ENCODE peak calls at places on chromosome 17, in six cellular contexts. T is A549, P is HepG2, A is GM12878, U is endothelial cell of umbilical vein, W is K562. N is an unnamed sample.

GRCh38 chr17:6913608-6914443 is 82.0 kb upstream of the ALOX12 start:
- DNase-seq in T (peak), A (no peak), P (peak), W (peak), U (peak), N (peak)

GRCh38 chr17:34367486-34368270 is 4.6 kb upstream of the CCL1 start:
- DNase-seq in A (no peak), P (no peak), T (no peak), U (no peak), W (no peak), N (no peak)

GRCh38 chr17:74635418-74635817 is 11.9 kb upstream of the CD300E start:
- DNase-seq in A (peak), U (no peak), W (no peak), T (no peak), P (no peak), N (no peak)

GRCh38 chr17:13572581-13572980 is 29.1 kb downstream of the HS3ST3A1 start:
- DNase-seq in A (no peak), U (no peak), P (no peak), T (no peak), W (no peak), N (no peak)

GRCh38 chr17:14741516-14741915 is 440.6 kb downstream of the HS3ST3B1 start:
- DNase-seq in A (no peak), W (no peak), P (no peak), T (peak), U (no peak), N (no peak)

GRCh38 chr17:48484850-48485249 is 46.0 kb downstream of the HOXB1 start:
- DNase-seq in U (no peak), P (no peak), T (peak), W (peak), A (no peak), N (peak)

GRCh38 chr17:65078441-65079160 is 22.1 kb upstream of the GNA13 start:
- DNase-seq in T (no peak), P (no peak), W (no peak), A (no peak), U (peak), N (no peak)

GRCh38 chr17:51259574-51260236 is at the start of gene MBTD1:
- DNase-seq in W (peak), P (peak), U (peak), A (no peak), T (peak), N (peak)

GRCh38 chr17:21418446-21419298 is 42.5 kb downstream of the KCNJ12 start:
- DNase-seq in W (no peak), T (no peak), P (no peak), A (no peak), U (no peak), N (no peak)

GRCh38 chr17:69874220-69874670 is 200.8 kb upstream of the KCNJ16 start:
- DNase-seq in P (no peak), W (peak), T (no peak), U (peak), A (no peak), N (no peak)

GRCh38 chr17:47252766-47253512 is 688 bp upstream of the ITGB3 start:
- DNase-seq in T (no peak), W (no peak), A (no peak), U (no peak), P (no peak), N (no peak)

GRCh38 chr17:51119415-51120356 is 982 bp downstream of the SPAG9 start:
- DNase-seq in U (peak), A (no peak), W (peak), T (peak), P (peak), N (peak)

GRCh38 chr17:27354051-27354490 is 60.2 kb downstream of the WSB1 start:
- DNase-seq in P (no peak), W (no peak), U (no peak), A (no peak), T (no peak), N (no peak)

GRCh38 chr17:63772801-63773271 is 561 bp downstream of the CCDC47 start:
- DNase-seq in A (no peak), P (peak), U (no peak), W (peak), T (peak), N (peak)

GRCh38 chr17:1227917-1228751 is 42.1 kb upstream of the BHLHA9 start:
- DNase-seq in P (no peak), T (no peak), W (no peak), A (peak), U (no peak), N (peak)

GRCh38 chr17:38705523-38705802 is 390 bp downstream of the MLLT6 start:
- DNase-seq in P (no peak), W (no peak), T (no peak), A (no peak), U (no peak), N (no peak)

GRCh38 chr17:50904522-50905459 is 38.6 kb upstream of the TOB1 start:
- DNase-seq in W (no peak), T (no peak), P (peak), U (no peak), A (no peak), N (no peak)

GRCh38 chr17:27733771-27734170 is 66.6 kb downstream of the NOS2 start:
- DNase-seq in T (peak), W (no peak), A (no peak), P (no peak), U (no peak), N (no peak)

GRCh38 chr17:66755101-66755943 is 79.6 kb upstream of the CACNG5 start:
- DNase-seq in T (no peak), U (no peak), P (no peak), W (no peak), A (no peak), N (no peak)

GRCh38 chr17:54876656-54877195 is 23.9 kb upstream of the TOM1L1 start:
- DNase-seq in T (no peak), U (no peak), A (no peak), P (no peak), W (no peak), N (no peak)

GRCh38 chr17:38867179-38867994 is 2.5 kb upstream of the LASP1 start:
- DNase-seq in U (peak), T (peak), W (peak), P (peak), A (peak), N (peak)

GRCh38 chr17:10737168-10737622 is 7.4 kb upstream of the TMEM220 start:
- DNase-seq in P (peak), A (no peak), U (peak), T (peak), W (peak), N (peak)

GRCh38 chr17:76265624-76266243 is 586 bp downstream of the UBALD2 start:
- DNase-seq in W (peak), U (peak), T (peak), P (no peak), A (no peak), N (peak)

GRCh38 chr17:29151567-29151966 is 28.6 kb downstream of the MYO18A start:
- DNase-seq in P (peak), A (no peak), U (no peak), T (peak), W (peak), N (no peak)

GRCh38 chr17:49386373-49386772 is 24.3 kb upstream of the ZNF652 start:
- DNase-seq in P (no peak), U (no peak), T (no peak), A (no peak), W (no peak), N (no peak)

GRCh38 chr17:57584050-57584551 is 161.0 kb downstream of the CCDC182 start:
- DNase-seq in P (no peak), A (no peak), W (no peak), T (no peak), U (no peak), N (no peak)

GRCh38 chr17:74190807-74191206 is 12.7 kb upstream of the RPL38 start:
- DNase-seq in T (peak), P (peak), U (no peak), W (no peak), A (no peak), N (no peak)

GRCh38 chr17:36124879-36125824 is 21.5 kb downstream of the CCL4 start:
- DNase-seq in P (no peak), W (peak), U (no peak), A (no peak), T (peak), N (peak)

GRCh38 chr17:9021158-9021984 is at the start of gene NTN1:
- DNase-seq in U (no peak), P (no peak), A (no peak), T (no peak), W (no peak), N (peak)

GRCh38 chr17:58192612-58193011 is at the start of gene EPX:
- DNase-seq in W (no peak), P (no peak), A (no peak), T (no peak), U (no peak), N (peak)

GRCh38 chr17:43351686-43352085 is 47.1 kb upstream of the ARL4D start:
- DNase-seq in W (no peak), A (no peak), T (no peak), U (no peak), P (no peak), N (no peak)

GRCh38 chr17:2090210-2090641 is 35.3 kb downstream of the HIC1 start:
- DNase-seq in T (no peak), W (no peak), U (no peak), P (no peak), A (no peak), N (no peak)

GRCh38 chr17:74201250-74201649 is 2.2 kb upstream of the RPL38 start:
- DNase-seq in T (peak), P (no peak), W (peak), A (no peak), U (no peak), N (no peak)

GRCh38 chr17:55577011-55577586 is 65.8 kb upstream of the SMIM36 start:
- DNase-seq in A (peak), P (no peak), U (peak), W (peak), T (no peak), N (peak)

GRCh38 chr17:69763503-69763902 is 311.5 kb upstream of the KCNJ16 start:
- DNase-seq in U (peak), P (no peak), A (no peak), W (no peak), T (no peak), N (no peak)

GRCh38 chr17:75896360-75897075 is at the start of gene TRIM65:
- DNase-seq in T (peak), U (peak), A (no peak), P (peak), W (peak), N (peak)

GRCh38 chr17:66459811-66460270 is 157.4 kb downstream of the PRKCA start:
- DNase-seq in P (peak), W (no peak), U (peak), A (no peak), T (peak), N (peak)

GRCh38 chr17:73797594-73798110 is 153.4 kb upstream of the SDK2 start:
- DNase-seq in A (no peak), P (peak), T (no peak), W (no peak), U (no peak), N (no peak)

GRCh38 chr17:50466371-50467113 is 2.1 kb downstream of the CHAD start:
- DNase-seq in W (no peak), U (no peak), A (no peak), T (no peak), P (no peak), N (no peak)

GRCh38 chr17:80992077-80992947 is 671 bp downstream of the CHMP6 start:
- DNase-seq in U (no peak), P (no peak), T (no peak), W (no peak), A (no peak), N (peak)
- TF ChIP-seq MYC in U (no peak), P (no peak), T (no peak), W (no peak), A (no peak), N (no peak)

DNA sequence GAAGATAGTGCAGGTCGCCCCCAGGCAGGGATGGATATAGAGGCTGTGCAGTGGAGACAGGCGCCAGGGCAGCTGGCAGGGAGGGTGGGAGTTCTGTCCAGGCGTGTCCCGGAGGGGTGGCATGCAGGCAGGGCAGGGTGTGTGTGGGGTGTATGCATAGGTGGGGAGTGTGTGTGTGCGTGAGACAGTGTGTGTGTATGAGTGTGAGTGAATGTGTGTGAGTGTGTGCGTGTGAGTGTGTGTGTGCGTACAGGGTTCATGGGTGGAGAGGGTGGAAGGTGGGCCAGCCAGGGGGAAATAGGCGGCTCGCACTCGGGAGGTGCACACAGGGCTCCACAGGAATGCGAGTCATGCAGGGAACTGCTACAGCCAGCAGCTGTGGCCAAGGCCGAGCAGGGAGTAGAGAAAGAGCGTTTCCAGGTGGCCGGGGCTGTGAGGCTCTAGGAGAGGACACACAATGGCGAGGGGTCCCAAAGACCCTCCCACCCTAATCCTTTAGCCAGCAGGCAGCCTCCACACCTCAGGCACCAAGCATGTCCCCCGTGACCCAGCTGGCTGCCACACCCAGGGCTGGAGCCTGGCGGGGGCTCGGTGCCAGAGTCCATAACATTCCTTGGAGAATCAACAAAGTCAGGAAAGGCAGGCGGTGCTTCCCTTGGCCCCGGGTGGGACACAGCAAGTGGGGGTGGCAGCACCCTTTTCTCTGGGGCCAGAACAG is 4.6 kb downstream of the PLCD3 start:
- DNase-seq in A (no peak), P (peak), W (no peak), U (peak), T (peak), N (no peak)
- H3K4me3 ChIP-seq in A (no peak), P (peak), W (no peak), U (no peak), T (peak), N (no peak)

DNA sequence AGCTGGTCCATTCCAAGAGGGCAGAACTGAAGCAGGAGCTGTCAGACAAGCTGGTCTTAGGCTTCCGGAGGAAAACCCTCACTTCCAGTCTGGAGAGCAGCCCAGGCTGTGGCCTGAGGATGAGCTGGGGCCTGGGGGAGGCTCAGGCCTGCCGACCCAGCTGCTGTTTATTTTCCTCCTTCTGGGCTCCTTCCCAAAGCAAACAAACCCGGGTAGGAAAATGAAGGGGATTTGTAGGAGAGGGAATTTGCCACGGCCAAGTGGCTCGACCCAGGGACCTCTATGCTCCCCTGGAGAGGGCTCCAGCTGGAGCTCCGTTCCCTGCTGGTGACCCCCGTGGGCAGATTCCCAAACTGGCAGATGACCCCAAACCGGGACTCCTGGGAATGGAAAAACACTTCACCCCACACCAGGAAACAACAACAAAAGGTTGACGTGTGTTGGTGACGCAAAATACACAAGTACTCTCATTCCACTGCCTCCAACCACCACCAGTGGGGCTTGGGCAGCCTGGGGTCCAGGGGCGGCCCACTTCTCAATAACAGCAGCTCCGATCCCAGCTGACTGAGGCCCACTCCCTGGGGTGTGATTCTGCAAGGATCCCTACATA is 8.8 kb downstream of the JUP start:
- DNase-seq in U (peak), A (no peak), T (peak), W (no peak), P (peak), N (no peak)
- TF ChIP-seq MYC in U (no peak), A (no peak), T (no peak), W (no peak), P (no peak), N (no peak)

GRCh38 chr17:77665833-77666232 is 292.7 kb upstream of the TNRC6C start:
- DNase-seq in W (no peak), T (no peak), U (no peak), A (no peak), P (no peak), N (no peak)

GRCh38 chr17:77666881-77667395 is 291.6 kb upstream of the TNRC6C start:
- DNase-seq in T (no peak), A (no peak), U (no peak), W (no peak), P (no peak), N (peak)

GRCh38 chr17:77667478-77667877 is 291.0 kb upstream of the TNRC6C start:
- DNase-seq in P (no peak), W (no peak), U (no peak), A (no peak), T (no peak), N (no peak)

GRCh38 chr17:77668518-77668917 is 290.0 kb upstream of the TNRC6C start:
- DNase-seq in P (no peak), U (no peak), W (no peak), T (no peak), A (no peak), N (no peak)

GRCh38 chr17:77666480-77666879 is 292.0 kb upstream of the TNRC6C start:
- DNase-seq in W (no peak), T (no peak), P (no peak), U (no peak), A (no peak), N (peak)
- H3K4me3 ChIP-seq in W (no peak), T (no peak), P (no peak), U (no peak), A (peak), N (no peak)

GRCh38 chr17:41363881-41364280 is 5.7 kb downstream of the KRT33B start:
- DNase-seq in A (no peak), W (no peak), T (no peak), P (no peak), U (no peak), N (no peak)

GRCh38 chr17:41354538-41354937 is 3.9 kb upstream of the KRT33A start:
- DNase-seq in A (no peak), U (no peak), T (no peak), W (no peak), P (no peak), N (peak)

GRCh38 chr17:41366070-41366469 is 3.5 kb downstream of the KRT33B start:
- DNase-seq in W (no peak), T (no peak), U (no peak), A (no peak), P (no peak), N (no peak)

DNA sequence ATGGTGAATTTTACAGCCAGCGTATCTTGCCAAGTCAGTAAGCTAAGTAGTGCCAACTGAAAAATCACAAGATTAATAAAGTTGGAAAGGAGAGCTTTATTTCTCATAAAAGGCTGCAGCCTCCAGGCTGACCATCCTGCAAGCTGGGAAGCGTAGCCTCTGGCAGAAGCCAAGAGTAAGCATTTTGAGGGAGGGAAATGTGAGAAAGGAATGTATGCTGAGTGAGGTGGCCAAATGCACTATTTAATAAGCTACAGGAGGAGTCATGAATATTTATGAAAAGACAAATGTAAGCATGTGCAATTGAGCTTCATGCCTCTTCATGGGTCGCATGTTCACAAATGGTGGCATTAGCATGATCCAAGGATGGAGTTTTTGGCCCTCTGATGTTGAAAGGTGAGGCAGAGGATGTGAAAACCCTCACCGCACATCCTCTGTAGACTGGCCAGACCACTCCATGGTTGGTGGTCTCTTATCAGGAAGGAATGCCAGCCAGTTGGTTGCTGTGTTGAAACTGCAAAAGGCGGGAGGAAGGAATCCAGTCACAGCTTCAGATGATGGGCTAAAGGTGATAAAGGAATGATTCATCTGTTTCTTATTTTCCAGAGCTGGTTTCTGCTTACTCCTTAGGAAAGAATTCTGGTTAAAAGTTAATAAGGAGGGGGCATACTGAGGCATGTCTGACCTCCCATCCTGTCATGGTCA is 9.2 kb downstream of the KRT33B start:
- DNase-seq in W (no peak), P (no peak), T (no peak), A (no peak), U (no peak), N (no peak)
- TF ChIP-seq MYC in W (no peak), P (no peak), T (no peak), A (no peak), U (no peak), N (no peak)